ENCODE peak calls at places on chromosomes 13 and 19, in eight cellular contexts. Z is DMS 273 treated with DMSO at 0.1 percent for 48 hours; F is T-cell; X is H1; Y is SK-MEL-5; P is activated T-helper 1 cell treated with Interleukin-2 at 50 U/mL for 16 hours; T is CD4-positive, alpha-beta T cell; O is CD8-positive, alpha-beta T cell. G is an unnamed sample.

GRCh38 chr13:67742478-67742877 is 512.3 kb upstream of the PCDH9 start:
- DNase-seq in Z (no peak), F (no peak), P (no peak), O (no peak), Y (no peak), X (no peak), T (no peak), G (no peak)

GRCh38 chr13:46866150-46866549 is 30.7 kb downstream of the HTR2A start:
- DNase-seq in X (peak), Y (peak), P (no peak), Z (no peak), T (no peak), F (no peak), O (no peak), G (no peak)

GRCh38 chr13:71613347-71613746 is 253.7 kb downstream of the DACH1 start:
- DNase-seq in X (no peak), Y (no peak), Z (no peak), F (no peak), P (no peak), T (no peak), O (no peak), G (no peak)

GRCh38 chr19:41591951-41592562 is 16.1 kb downstream of the CEACAM21 start:
- DNase-seq in F (no peak), Y (no peak), Z (no peak), X (no peak), P (no peak), O (no peak), T (no peak), G (no peak)

GRCh38 chr19:4088065-4088679 is 21.5 kb upstream of the ZBTB7A start:
- DNase-seq in O (no peak), P (no peak), F (no peak), X (no peak), Z (no peak), Y (no peak), T (no peak), G (no peak)

GRCh38 chr19:6465006-6465405 is 935 bp downstream of the CRB3 start:
- DNase-seq in P (no peak), O (no peak), F (no peak), X (no peak), Y (no peak), T (no peak), Z (no peak), G (no peak)

GRCh38 chr13:110262944-110263343 is 44.0 kb downstream of the COL4A1 start:
- DNase-seq in F (no peak), Y (no peak), Z (no peak), X (no peak), P (no peak), O (no peak), T (no peak), G (no peak)

GRCh38 chr13:90135558-90135957 is 1211.9 kb upstream of the MIR17HG start:
- DNase-seq in X (no peak), T (no peak), Y (peak), P (no peak), Z (no peak), F (no peak), O (no peak), G (no peak)

GRCh38 chr19:55491546-55492360 is 3.5 kb downstream of the SSC5D start:
- DNase-seq in F (no peak), P (no peak), O (no peak), X (no peak), T (no peak), Y (no peak), Z (no peak), G (no peak)